ENCODE peak calls at places on chromosome 19, in five cellular contexts. One of them, this sample, is unnamed.

GRCh38 chr19:46604781-46605355 is 3.7 kb downstream of the CALM3 start:
- DNase-seq in K562: no peak
- DNase-seq in SK-N-SH: peak
- DNase-seq in HepG2: no peak
- DNase-seq in GM12878: no peak
- DNase-seq in this sample: no peak

GRCh38 chr19:15286688-15287355 is 45.5 kb downstream of the BRD4 start:
- DNase-seq in K562: no peak
- DNase-seq in SK-N-SH: no peak
- DNase-seq in HepG2: no peak
- DNase-seq in GM12878: no peak
- DNase-seq in this sample: no peak

GRCh38 chr19:38733493-38734175 is 10.6 kb downstream of the CAPN12 start:
- DNase-seq in K562: no peak
- DNase-seq in SK-N-SH: no peak
- DNase-seq in HepG2: no peak
- DNase-seq in GM12878: no peak
- DNase-seq in this sample: no peak

GRCh38 chr19:14152713-14153112 is 16.3 kb upstream of the ASF1B start:
- DNase-seq in K562: no peak
- DNase-seq in SK-N-SH: peak
- DNase-seq in HepG2: no peak
- DNase-seq in GM12878: no peak
- DNase-seq in this sample: no peak

GRCh38 chr19:35268546-35269424 is at the start of gene USF2:
- DNase-seq in K562: peak
- DNase-seq in SK-N-SH: peak
- DNase-seq in HepG2: peak
- DNase-seq in GM12878: no peak
- DNase-seq in this sample: peak

GRCh38 chr19:58575183-58576041 is 2.3 kb upstream of the MZF1 start:
- DNase-seq in K562: peak
- DNase-seq in SK-N-SH: peak
- DNase-seq in HepG2: peak
- DNase-seq in GM12878: peak
- DNase-seq in this sample: peak

GRCh38 chr19:1610579-1610978 is 5.3 kb upstream of the UQCR11 start:
- DNase-seq in K562: no peak
- DNase-seq in SK-N-SH: no peak
- DNase-seq in HepG2: no peak
- DNase-seq in GM12878: no peak
- DNase-seq in this sample: no peak

GRCh38 chr19:2810141-2811091 is 9.3 kb upstream of the ZNF554 start:
- DNase-seq in K562: no peak
- DNase-seq in SK-N-SH: peak
- DNase-seq in HepG2: no peak
- DNase-seq in GM12878: no peak
- DNase-seq in this sample: no peak

GRCh38 chr19:1475751-1476437 is 3.1 kb downstream of the C19orf25 start:
- DNase-seq in K562: no peak
- DNase-seq in SK-N-SH: no peak
- DNase-seq in HepG2: no peak
- DNase-seq in GM12878: no peak
- DNase-seq in this sample: no peak

GRCh38 chr19:41334793-41335192 is 18.9 kb downstream of the TGFB1 start:
- DNase-seq in K562: no peak
- DNase-seq in SK-N-SH: no peak
- DNase-seq in HepG2: no peak
- DNase-seq in GM12878: no peak
- DNase-seq in this sample: no peak

GRCh38 chr19:39100500-39101166 is 16.5 kb downstream of the ACP7 start:
- DNase-seq in K562: no peak
- DNase-seq in SK-N-SH: no peak
- DNase-seq in HepG2: no peak
- DNase-seq in GM12878: no peak
- DNase-seq in this sample: no peak

DNA sequence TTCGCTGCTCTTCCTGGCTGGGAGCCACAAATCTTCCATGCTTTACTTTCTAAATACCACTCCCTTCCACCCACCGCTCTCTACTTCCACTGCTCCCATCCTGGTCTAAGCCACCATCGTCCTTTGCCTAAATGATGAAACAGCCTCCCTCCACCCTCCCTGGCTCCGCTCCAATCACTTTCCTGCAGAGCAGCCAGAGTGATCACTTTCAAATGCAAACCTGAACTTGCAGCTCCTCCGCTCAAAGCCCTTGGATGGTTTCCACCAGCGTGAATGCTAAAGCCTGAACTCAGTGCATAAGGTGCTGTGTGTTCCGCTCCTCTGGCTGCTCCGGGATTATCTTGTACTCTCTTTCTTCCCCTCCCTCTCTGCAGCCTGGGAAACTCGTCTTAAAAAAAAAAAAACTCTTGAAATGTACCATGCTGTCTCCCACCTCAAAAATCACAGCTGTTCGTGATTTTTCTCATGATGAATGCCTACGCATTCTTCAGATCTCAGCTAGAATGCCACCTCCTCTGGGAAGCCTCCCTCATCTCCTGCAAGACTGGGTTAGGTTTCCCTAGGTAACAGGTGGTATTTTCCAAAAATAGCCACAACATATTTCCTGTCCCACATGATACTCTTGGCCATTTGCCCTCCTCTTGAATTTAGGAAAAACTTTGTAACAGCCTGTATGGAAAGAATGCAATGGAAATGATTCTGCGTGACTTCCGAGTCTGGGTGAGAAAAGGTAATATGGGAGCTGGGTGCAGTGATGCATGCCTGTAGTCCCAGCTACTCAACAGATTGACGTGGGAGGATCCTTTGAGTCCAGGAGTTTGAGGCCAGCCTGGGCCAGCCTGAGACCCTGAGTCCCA is 3.7 kb upstream of the SIN3B start:
- DNase-seq in K562: no peak
- DNase-seq in SK-N-SH: peak
- DNase-seq in HepG2: no peak
- DNase-seq in GM12878: no peak
- DNase-seq in this sample: no peak
- TF ChIP-seq FOXM1 in K562: no peak
- TF ChIP-seq FOXM1 in SK-N-SH: no peak
- TF ChIP-seq FOXM1 in HepG2: no peak
- TF ChIP-seq FOXM1 in GM12878: no peak
- TF ChIP-seq FOXM1 in this sample: no peak

GRCh38 chr19:42693760-42694350 is 46.4 kb downstream of the PSG3 start:
- DNase-seq in K562: peak
- DNase-seq in SK-N-SH: peak
- DNase-seq in HepG2: peak
- DNase-seq in GM12878: no peak
- DNase-seq in this sample: peak
- TF ChIP-seq FOXM1 in K562: no peak
- TF ChIP-seq FOXM1 in SK-N-SH: no peak
- TF ChIP-seq FOXM1 in HepG2: no peak
- TF ChIP-seq FOXM1 in GM12878: no peak
- TF ChIP-seq FOXM1 in this sample: no peak

GRCh38 chr19:6930190-6930589 is 42.8 kb downstream of the ADGRE1 start:
- DNase-seq in K562: no peak
- DNase-seq in SK-N-SH: no peak
- DNase-seq in HepG2: no peak
- DNase-seq in GM12878: no peak
- DNase-seq in this sample: no peak
- TF ChIP-seq FOXM1 in K562: no peak
- TF ChIP-seq FOXM1 in SK-N-SH: no peak
- TF ChIP-seq FOXM1 in HepG2: no peak
- TF ChIP-seq FOXM1 in GM12878: no peak
- TF ChIP-seq FOXM1 in this sample: no peak

DNA sequence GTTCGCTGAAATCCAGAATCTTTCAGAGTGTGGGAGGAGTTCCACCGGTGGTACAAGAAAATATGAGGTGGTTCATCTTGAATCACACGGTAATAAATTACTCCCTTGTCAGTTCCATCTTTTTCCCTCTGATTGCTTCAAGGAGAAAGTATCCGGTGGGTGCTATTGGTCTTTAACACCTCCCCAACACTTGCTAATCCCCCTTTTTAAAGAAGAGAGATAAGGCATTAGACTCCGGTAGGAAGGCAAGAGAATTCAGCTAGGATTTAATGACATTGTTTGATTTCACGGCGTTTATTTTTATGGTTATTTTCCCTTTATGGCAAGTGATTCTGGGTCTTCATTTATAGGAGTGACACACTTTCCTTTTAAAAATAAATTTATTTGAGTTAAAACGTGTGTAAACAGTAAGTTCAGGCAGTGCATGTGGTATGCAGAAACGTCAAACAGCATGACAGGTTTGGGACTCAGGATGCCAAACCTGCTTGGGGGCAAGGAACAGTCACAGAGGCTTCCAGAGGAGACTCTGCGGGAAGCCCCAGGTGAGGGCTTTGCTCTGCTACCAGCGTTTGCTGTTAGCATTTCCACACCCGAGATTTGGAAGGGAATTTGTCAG is 36.5 kb downstream of the TSHZ3 start:
- DNase-seq in K562: no peak
- DNase-seq in SK-N-SH: no peak
- DNase-seq in HepG2: no peak
- DNase-seq in GM12878: no peak
- DNase-seq in this sample: no peak
- TF ChIP-seq FOXM1 in K562: no peak
- TF ChIP-seq FOXM1 in SK-N-SH: no peak
- TF ChIP-seq FOXM1 in HepG2: no peak
- TF ChIP-seq FOXM1 in GM12878: no peak
- TF ChIP-seq FOXM1 in this sample: no peak

GRCh38 chr19:48837081-48837524 is 812 bp upstream of the HSD17B14 start:
- DNase-seq in K562: no peak
- DNase-seq in SK-N-SH: peak
- DNase-seq in HepG2: no peak
- DNase-seq in GM12878: peak
- DNase-seq in this sample: peak
- TF ChIP-seq FOXM1 in K562: no peak
- TF ChIP-seq FOXM1 in SK-N-SH: no peak
- TF ChIP-seq FOXM1 in HepG2: no peak
- TF ChIP-seq FOXM1 in GM12878: no peak
- TF ChIP-seq FOXM1 in this sample: no peak

DNA sequence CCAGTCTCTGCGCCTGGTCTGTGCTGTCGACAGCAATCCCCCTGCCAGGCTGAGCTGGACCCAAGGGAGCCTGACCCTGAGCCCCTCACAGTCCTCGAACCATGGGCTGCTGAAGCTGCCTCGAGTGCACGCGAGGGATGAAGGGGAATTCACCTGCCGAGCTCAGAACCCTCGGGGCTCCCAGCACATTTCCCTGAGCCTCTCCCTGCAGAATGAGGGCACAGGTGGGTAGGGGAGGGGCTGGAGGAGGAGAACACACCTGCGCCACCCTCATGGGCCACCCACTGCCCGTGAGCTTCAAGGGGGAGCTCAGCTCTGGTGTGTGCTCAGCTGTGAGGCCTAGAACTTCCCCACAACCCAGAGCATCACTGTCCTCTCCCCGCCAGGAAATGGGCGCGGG is 38.6 kb upstream of the CD33 start:
- DNase-seq in K562: no peak
- DNase-seq in SK-N-SH: no peak
- DNase-seq in HepG2: no peak
- DNase-seq in GM12878: no peak
- DNase-seq in this sample: no peak
- TF ChIP-seq FOXM1 in K562: no peak
- TF ChIP-seq FOXM1 in SK-N-SH: no peak
- TF ChIP-seq FOXM1 in HepG2: no peak
- TF ChIP-seq FOXM1 in GM12878: no peak
- TF ChIP-seq FOXM1 in this sample: no peak

GRCh38 chr19:17681505-17682125 is 6.5 kb downstream of the UNC13A start:
- DNase-seq in K562: peak
- DNase-seq in SK-N-SH: no peak
- DNase-seq in HepG2: no peak
- DNase-seq in GM12878: no peak
- DNase-seq in this sample: peak

GRCh38 chr19:17678836-17679235 is 9.3 kb downstream of the UNC13A start:
- DNase-seq in K562: no peak
- DNase-seq in SK-N-SH: no peak
- DNase-seq in HepG2: no peak
- DNase-seq in GM12878: no peak
- DNase-seq in this sample: no peak

GRCh38 chr19:17682273-17682672 is 5.9 kb downstream of the UNC13A start:
- DNase-seq in K562: no peak
- DNase-seq in SK-N-SH: no peak
- DNase-seq in HepG2: no peak
- DNase-seq in GM12878: no peak
- DNase-seq in this sample: no peak

GRCh38 chr19:17679526-17680234 is 8.5 kb downstream of the UNC13A start:
- DNase-seq in K562: no peak
- DNase-seq in SK-N-SH: no peak
- DNase-seq in HepG2: no peak
- DNase-seq in GM12878: no peak
- DNase-seq in this sample: no peak

GRCh38 chr19:17680235-17680722 is 7.9 kb downstream of the UNC13A start:
- DNase-seq in K562: peak
- DNase-seq in SK-N-SH: no peak
- DNase-seq in HepG2: no peak
- DNase-seq in GM12878: peak
- DNase-seq in this sample: peak
- TF ChIP-seq FOXM1 in K562: no peak
- TF ChIP-seq FOXM1 in SK-N-SH: no peak
- TF ChIP-seq FOXM1 in HepG2: no peak
- TF ChIP-seq FOXM1 in GM12878: no peak
- TF ChIP-seq FOXM1 in this sample: no peak